ENCODE peak calls at places on chromosomes 6 and 20, in seven cellular contexts. J is upper lobe of left lung, U is T1000, B is tibial artery, C is ovary, X is lower leg skin, P is SW 1271. I is an unnamed sample.

GRCh38 chr6:146041282-146041681 is 12.4 kb downstream of the GRM1 start:
- DNase-seq in J (no peak), U (no peak), B (no peak), C (no peak), X (no peak), P (no peak), I (no peak)

GRCh38 chr6:111830003-111830402 is 43.2 kb downstream of the FYN start:
- DNase-seq in J (no peak), U (no peak), B (no peak), C (no peak), X (no peak), P (no peak), I (no peak)

GRCh38 chr20:54479138-54479906 is 3.9 kb downstream of the DOK5 start:
- DNase-seq in J (no peak), U (no peak), B (no peak), C (no peak), X (no peak), P (no peak), I (no peak)

GRCh38 chr20:64203037-64203777 is 39.0 kb downstream of the MYT1 start:
- DNase-seq in J (no peak), U (no peak), B (no peak), C (no peak), X (no peak), P (no peak), I (no peak)

GRCh38 chr6:158793432-158793831 is 25.7 kb downstream of the EZR start:
- DNase-seq in J (no peak), U (no peak), B (no peak), C (no peak), X (peak), P (peak), I (no peak)

GRCh38 chr6:159880412-159880811 is 10.4 kb upstream of the MAS1 start:
- DNase-seq in J (no peak), U (no peak), B (no peak), C (no peak), X (no peak), P (no peak), I (no peak)

GRCh38 chr6:18308070-18308735 is 43.9 kb upstream of the DEK start:
- DNase-seq in J (no peak), U (no peak), B (no peak), C (no peak), X (no peak), P (peak), I (no peak)

GRCh38 chr6:109927052-109927451 is 51.1 kb upstream of the GPR6 start:
- DNase-seq in J (no peak), U (no peak), B (no peak), C (no peak), X (peak), P (no peak), I (no peak)

GRCh38 chr6:163634514-163635171 is 220.1 kb downstream of the QKI start:
- DNase-seq in J (no peak), U (no peak), B (peak), C (no peak), X (peak), P (no peak), I (no peak)

GRCh38 chr6:96301023-96301422 is 220.6 kb upstream of the UFL1 start:
- DNase-seq in J (no peak), U (no peak), B (no peak), C (no peak), X (no peak), P (no peak), I (no peak)

GRCh38 chr6:5466459-5466858 is 205.1 kb downstream of the FARS2 start:
- DNase-seq in J (no peak), U (no peak), B (no peak), C (no peak), X (no peak), P (peak), I (no peak)

GRCh38 chr6:122322824-122323223 is 76.6 kb upstream of the HSF2 start:
- DNase-seq in J (no peak), U (no peak), B (no peak), C (no peak), X (no peak), P (no peak), I (no peak)

GRCh38 chr6:35955970-35956369 is 35.1 kb upstream of the SRPK1 start:
- DNase-seq in J (no peak), U (no peak), B (no peak), C (no peak), X (no peak), P (peak), I (no peak)

GRCh38 chr20:37516697-37517370 is 4.2 kb upstream of the NNAT start:
- DNase-seq in J (no peak), U (no peak), B (no peak), C (no peak), X (peak), P (no peak), I (no peak)

GRCh38 chr20:41232971-41233926 is 84.3 kb downstream of the ZHX3 start:
- DNase-seq in J (no peak), U (no peak), B (no peak), C (no peak), X (no peak), P (peak), I (no peak)

GRCh38 chr6:156634971-156635371 is 142.2 kb upstream of the ARID1B start:
- DNase-seq in J (no peak), U (no peak), B (no peak), C (no peak), X (no peak), P (no peak), I (no peak)

GRCh38 chr6:150813993-150814359 is 51.5 kb upstream of the MTHFD1L start:
- DNase-seq in J (no peak), U (no peak), B (no peak), C (no peak), X (no peak), P (no peak), I (no peak)

GRCh38 chr20:15045246-15045645 is 707.8 kb upstream of the FLRT3 start:
- DNase-seq in J (no peak), U (no peak), B (no peak), C (peak), X (no peak), P (no peak), I (peak)

GRCh38 chr6:5713519-5713918 is 293.2 kb downstream of the NRN1 start:
- DNase-seq in J (no peak), U (no peak), B (no peak), C (no peak), X (no peak), P (no peak), I (no peak)

GRCh38 chr6:113564401-113565161 is 292.6 kb upstream of the MARCKS start:
- DNase-seq in J (peak), U (no peak), B (peak), C (peak), X (peak), P (no peak), I (peak)

GRCh38 chr6:33772114-33772830 is 16.7 kb downstream of the LEMD2 start:
- DNase-seq in J (no peak), U (no peak), B (no peak), C (peak), X (no peak), P (no peak), I (no peak)